ENCODE peak calls at places on chromosomes 13 and 19, in ten cellular contexts. R is neural progenitor cell; T is amniotic stem cell; G is Calu3; M is NCI-H510A treated with DMSO at 0.1 percent for 48 hours; L is activated CD4-positive, CD25-positive, alpha-beta regulatory T cell treated with anti-CD3 and anti-CD28 coated beads, Interleukin-2, amount 50 U/mL, for 72 hours; N is NCI-H748 treated with DMSO at 0.1 percent for 48 hours; F is mammary epithelial cell; U is C1 segment of cervical spinal cord; H is SK-N-DZ. D is an unnamed sample.
A peak's percentile ranks its signal among the peaks of the same experiment; 100 is the strongest.

GRCh38 chr19:7013678-7014077 is 7.6 kb downstream of the MBD3L2B start:
- DNase-seq in G (no peak), L (no peak), R (no peak), F (peak; percentile 73), H (no peak), N (no peak), U (no peak), T (no peak), M (no peak), D (no peak)

GRCh38 chr19:48638831-48639381 is 1.7 kb upstream of the DBP start:
- DNase-seq in H (no peak), L (no peak), F (no peak), N (no peak), T (no peak), G (no peak), U (peak; percentile 30), M (no peak), R (no peak), D (peak; percentile 45)

GRCh38 chr19:55459950-55460657 is 1.3 kb downstream of the ISOC2 start:
- DNase-seq in H (no peak), M (peak; percentile 13), U (no peak), T (no peak), L (no peak), N (peak; percentile 36), R (no peak), G (no peak), F (no peak), D (no peak)

GRCh38 chr13:91702411-91702810 is 304.0 kb downstream of the GPC5 start:
- DNase-seq in L (no peak), T (no peak), R (no peak), H (no peak), F (no peak), N (no peak), M (no peak), U (no peak), G (no peak), D (no peak)

GRCh38 chr19:24140099-24140498 is 53.1 kb downstream of the ZNF254 start:
- DNase-seq in L (no peak), G (no peak), F (peak; percentile 93), T (no peak), N (no peak), H (no peak), U (no peak), M (no peak), R (no peak), D (no peak)

GRCh38 chr19:45528744-45529453 is 21.6 kb downstream of the VASP start:
- DNase-seq in L (no peak), H (no peak), R (peak; percentile 91), F (no peak), G (peak; percentile 51), N (peak; percentile 87), U (no peak), T (no peak), M (peak; percentile 78), D (peak; percentile 88)

GRCh38 chr19:34217952-34218817 is 36.2 kb upstream of the GARRE1 start:
- DNase-seq in L (no peak), H (no peak), R (no peak), U (no peak), F (peak; percentile 89), T (peak; percentile 67), N (no peak), G (peak; percentile 73), M (peak; percentile 84), D (no peak)

GRCh38 chr13:98407575-98407974 is 169.3 kb downstream of the STK24 start:
- DNase-seq in M (no peak), H (no peak), F (no peak), G (no peak), U (no peak), R (no peak), T (no peak), N (no peak), L (no peak), D (no peak)

GRCh38 chr19:47240996-47241918 is 10.3 kb upstream of the BBC3 start:
- DNase-seq in L (peak; percentile 74), F (peak; percentile 87), H (no peak), N (peak; percentile 88), M (peak; percentile 87), G (peak; percentile 96), R (peak; percentile 74), U (peak; percentile 11), T (peak; percentile 64), D (peak; percentile 89)

GRCh38 chr13:97895383-97895782 is 58.1 kb upstream of the IPO5 start:
- DNase-seq in N (no peak), M (no peak), L (no peak), U (no peak), H (no peak), F (no peak), R (no peak), T (no peak), G (no peak), D (no peak)